ENCODE peak calls at places on chromosomes 16 and 17, in five cellular contexts. V is ovary; E is psoas muscle; N is CD8-positive, alpha-beta memory T cell; J is K562. Q is an unnamed sample.
A peak's percentile ranks its signal among the peaks of the same experiment; 100 is the strongest.

GRCh38 chr16:3143189-3143588 is 8.4 kb downstream of the ZNF213 start:
- DNase-seq in V (no peak), E (no peak), N (no peak), J (no peak), Q (no peak)

GRCh38 chr17:80498242-80498919 is 22.0 kb upstream of the NPTX1 start:
- DNase-seq in V (peak; percentile 49), E (peak; percentile 65), N (no peak), J (no peak), Q (no peak)

GRCh38 chr17:27882162-27882840 is 10.9 kb downstream of the LYRM9 start:
- DNase-seq in V (no peak), E (no peak), N (no peak), J (no peak), Q (no peak)

GRCh38 chr17:79543566-79543965 is 67.3 kb downstream of the RBFOX3 start:
- DNase-seq in V (no peak), E (no peak), N (no peak), J (no peak), Q (no peak)

GRCh38 chr17:76714822-76715461 is 4.2 kb upstream of the MXRA7 start:
- DNase-seq in V (peak; percentile 76), E (peak; percentile 70), N (peak; percentile 82), J (peak; percentile 56), Q (no peak)

GRCh38 chr17:22374741-22375140 is 682.4 kb downstream of the KCNJ18 start:
- DNase-seq in V (no peak), E (no peak), N (no peak), J (no peak), Q (no peak)

GRCh38 chr17:41575336-41575735 is 3.5 kb upstream of the KRT9 start:
- DNase-seq in V (no peak), E (no peak), N (no peak), J (no peak), Q (no peak)

GRCh38 chr17:44219126-44219635 is 294 bp downstream of the UBTF start:
- DNase-seq in V (peak; percentile 69), E (peak; percentile 80), N (peak; percentile 79), J (peak; percentile 79), Q (no peak)

GRCh38 chr16:55532227-55532626 is 23.4 kb downstream of the LPCAT2 start:
- DNase-seq in V (no peak), E (no peak), N (no peak), J (no peak), Q (no peak)

GRCh38 chr17:3800362-3801042 is 486 bp downstream of the ITGAE start:
- DNase-seq in V (no peak), E (no peak), N (no peak), J (no peak), Q (no peak)

GRCh38 chr17:40903129-40903847 is 18.2 kb upstream of the KRT20 start:
- DNase-seq in V (no peak), E (no peak), N (no peak), J (peak; percentile 27), Q (no peak)

GRCh38 chr17:10034719-10035475 is 129.8 kb upstream of the RCVRN start:
- DNase-seq in V (no peak), E (no peak), N (no peak), J (no peak), Q (no peak)

GRCh38 chr17:62715882-62716390 is 88.5 kb downstream of the MRC2 start:
- DNase-seq in V (no peak), E (no peak), N (no peak), J (no peak), Q (no peak)

GRCh38 chr16:14454391-14454790 is 175.7 kb downstream of the PARN start:
- DNase-seq in V (no peak), E (no peak), N (no peak), J (no peak), Q (no peak)

GRCh38 chr16:65342231-65342866 is 220.5 kb upstream of the CDH11 start:
- DNase-seq in V (no peak), E (no peak), N (no peak), J (no peak), Q (no peak)

GRCh38 chr17:31674717-31675349 is 184.2 kb downstream of the COPRS start:
- DNase-seq in V (no peak), E (no peak), N (no peak), J (no peak), Q (no peak)

DNA sequence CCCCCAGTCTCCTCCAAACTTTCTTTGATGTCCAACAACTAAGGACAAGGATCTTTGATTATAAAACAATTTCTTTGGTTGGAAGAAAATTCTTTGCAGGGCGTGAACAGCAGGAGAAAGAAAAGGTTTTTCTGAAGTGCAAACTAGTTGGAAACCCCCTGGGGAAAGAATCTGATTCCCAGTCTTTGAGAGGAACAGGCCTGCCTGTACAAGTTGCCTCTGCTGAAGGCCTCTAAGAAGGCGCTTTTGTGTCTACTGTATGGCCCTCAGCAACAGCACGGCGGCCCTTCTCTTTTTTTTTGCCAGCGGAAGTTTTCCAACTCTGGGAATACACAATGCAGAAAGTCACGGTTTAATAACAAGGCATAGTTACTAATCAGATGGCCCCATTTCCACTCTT is 14.0 kb downstream of the RNF43 start:
- DNase-seq in V (no peak), E (no peak), N (no peak), J (no peak), Q (no peak)
- H3K27ac ChIP-seq in V (no peak overlapping the region), E (no peak overlapping the region), N (no peak overlapping the region), J (no peak overlapping the region), Q (no peak overlapping the region)

GRCh38 chr17:1872254-1872653 is 42.4 kb downstream of the RPA1 start:
- DNase-seq in V (no peak), E (no peak), N (no peak), J (no peak), Q (no peak)

GRCh38 chr17:1875597-1875996 is 45.8 kb downstream of the RPA1 start:
- DNase-seq in V (no peak), E (no peak), N (no peak), J (no peak), Q (no peak)

GRCh38 chr17:1872976-1873375 is 43.2 kb downstream of the RPA1 start:
- DNase-seq in V (no peak), E (no peak), N (no peak), J (no peak), Q (no peak)

GRCh38 chr17:1871743-1872142 is 41.9 kb downstream of the RPA1 start:
- DNase-seq in V (no peak), E (no peak), N (no peak), J (no peak), Q (no peak)

DNA sequence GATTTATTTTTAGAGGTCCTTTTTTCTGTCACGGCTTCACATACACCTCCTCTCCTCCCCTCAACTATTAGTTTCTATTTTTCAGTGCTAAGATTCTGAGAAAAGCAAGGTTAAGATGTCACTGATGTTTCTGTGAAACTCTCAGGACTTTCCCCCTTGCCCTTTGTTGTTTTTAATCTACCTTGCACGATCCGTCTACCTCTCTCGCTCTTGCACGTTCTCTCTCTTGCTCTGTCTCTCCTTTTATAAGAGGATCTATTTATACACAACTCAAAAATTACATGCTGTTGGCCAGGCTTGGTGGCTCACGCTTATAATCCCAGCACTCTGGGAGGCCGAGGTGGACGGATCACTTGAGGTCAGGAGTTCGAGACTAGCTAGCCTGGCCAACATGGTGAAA is 43.6 kb downstream of the RPA1 start:
- DNase-seq in V (no peak), E (no peak), N (no peak), J (no peak), Q (no peak)
- H3K27ac ChIP-seq in V (no peak overlapping the region), E (no peak overlapping the region), N (no peak overlapping the region), J (no peak overlapping the region), Q (no peak overlapping the region)

GRCh38 chr17:4833178-4833940 is at the start of gene MINK1:
- DNase-seq in V (peak; percentile 91), E (peak; percentile 91), N (peak; percentile 95), J (peak; percentile 98), Q (peak; percentile 76)
- H3K27ac ChIP-seq in V (peak within 1 kb of the TSS; percentile 96), E (peak within 1 kb of the TSS; percentile 94), N (peak within 1 kb of the TSS; percentile 65), J (peak within 1 kb of the TSS; percentile 71), Q (peak within 1 kb of the TSS; percentile 97)

GRCh38 chr17:64077409-64077808 is 52.5 kb downstream of the ERN1 start:
- DNase-seq in V (no peak), E (no peak), N (no peak), J (no peak), Q (no peak)
- H3K27ac ChIP-seq in V (no peak overlapping the region), E (no peak overlapping the region), N (no peak overlapping the region), J (no peak overlapping the region), Q (no peak overlapping the region)

DNA sequence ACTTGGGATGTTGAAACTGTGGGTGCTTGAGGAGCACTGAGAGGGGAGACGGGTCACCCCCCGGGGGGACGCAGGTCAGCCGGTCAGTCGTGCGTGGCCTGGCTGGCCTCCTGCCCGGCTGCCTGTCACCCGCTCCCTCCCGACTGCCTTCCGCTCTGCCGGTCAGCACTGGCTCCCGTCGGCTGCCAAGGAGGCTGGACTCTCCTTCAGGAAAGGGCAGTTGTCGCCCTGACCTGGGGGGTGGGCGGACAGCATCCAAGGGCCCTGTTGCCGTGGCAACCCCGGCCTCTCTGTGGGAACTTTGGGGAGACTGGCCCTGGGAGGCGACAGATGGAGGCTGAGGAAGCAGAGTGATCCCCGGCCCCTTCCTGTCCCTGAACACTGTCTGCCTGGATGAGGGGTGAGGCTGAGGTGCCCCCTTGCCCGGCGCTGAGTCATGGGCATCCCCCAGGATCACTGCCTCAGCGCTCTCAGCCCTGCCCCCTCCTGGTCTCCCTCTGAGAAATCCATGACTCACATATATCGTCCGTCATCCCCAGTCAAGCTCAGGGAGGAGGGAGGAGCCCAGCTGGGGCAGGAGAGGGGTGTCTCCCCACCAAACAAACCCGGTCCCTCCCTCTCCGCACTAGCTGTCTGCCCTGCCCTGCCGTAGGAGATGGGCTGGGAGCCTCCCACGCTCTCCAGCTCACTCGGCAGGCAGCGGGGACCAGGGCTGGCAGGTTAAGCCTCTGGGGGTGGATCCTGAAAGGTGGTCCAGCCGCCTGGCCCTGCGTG is at the start of gene ADGRG1:
- DNase-seq in V (no peak), E (peak; percentile 73), N (peak; percentile 64), J (peak; percentile 89), Q (peak; percentile 60)
- H3K27ac ChIP-seq in V (no peak within 1 kb of the TSS), E (peak within 1 kb of the TSS; percentile 34), N (peak within 1 kb of the TSS; percentile 20), J (no peak within 1 kb of the TSS), Q (peak within 1 kb of the TSS; percentile 84)

DNA sequence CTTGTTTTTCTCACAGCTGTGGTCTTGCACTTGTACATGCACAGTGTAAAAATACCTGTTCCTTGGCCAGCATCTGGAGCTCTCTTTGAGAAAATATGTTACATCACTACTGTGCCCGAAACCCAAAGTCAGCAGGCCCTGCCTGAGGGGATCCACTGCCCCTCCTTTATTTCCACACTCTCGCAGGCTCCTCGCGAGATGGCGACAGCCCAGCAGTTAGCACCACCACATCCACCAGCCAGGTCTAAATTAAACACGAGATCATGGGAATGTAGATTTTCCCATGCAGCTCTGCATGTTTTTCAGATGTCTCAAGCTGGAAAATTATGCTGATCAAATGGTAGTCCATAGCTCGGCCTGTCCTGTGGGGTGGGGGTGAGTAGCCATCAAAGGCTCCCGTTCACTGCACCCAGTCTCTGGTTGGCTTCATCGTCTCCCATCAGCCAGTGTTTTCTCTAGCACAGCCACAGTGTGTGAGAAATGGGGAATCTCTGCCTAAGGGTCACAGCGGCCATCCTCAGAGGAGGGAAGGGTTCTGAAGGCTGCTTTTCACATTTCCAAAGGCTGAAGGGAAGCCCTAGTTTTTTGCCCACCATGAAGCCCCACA is 34.7 kb downstream of the EPN2 start:
- DNase-seq in V (no peak), E (no peak), N (no peak), J (no peak), Q (no peak)
- H3K27ac ChIP-seq in V (no peak overlapping the region), E (peak overlapping the region; percentile 13), N (no peak overlapping the region), J (no peak overlapping the region), Q (peak overlapping the region; percentile 91)

GRCh38 chr17:8071496-8071895 is 16.0 kb downstream of the ALOX12B start:
- DNase-seq in V (no peak), E (no peak), N (no peak), J (no peak), Q (no peak)
- H3K27ac ChIP-seq in V (no peak overlapping the region), E (no peak overlapping the region), N (no peak overlapping the region), J (no peak overlapping the region), Q (no peak overlapping the region)